ENCODE peak calls at places on chromosome 11, in five cellular contexts. F is stimulated activated CD8-positive, alpha-beta memory T cell treated with anti-CD3 and anti-CD28 coated beads, Interleukin-7, amount 100 ng/mL, for 48 hours; X is astrocyte of the spinal cord; C is EH; W is DMS 273 treated with DMSO at 0.1 percent for 48 hours. M is an unnamed sample.

GRCh38 chr11:76184551-76184993 is 21.7 kb downstream of the WNT11 start:
- DNase-seq in F (no peak), C (peak), X (no peak), W (no peak), M (no peak)

GRCh38 chr11:60870733-60871377 is 3.5 kb downstream of the ZP1 start:
- DNase-seq in W (no peak), F (no peak), C (no peak), X (no peak), M (no peak)

GRCh38 chr11:126496576-126497403 is 141.3 kb downstream of the ST3GAL4 start:
- DNase-seq in X (no peak), C (no peak), F (no peak), W (no peak), M (no peak)

GRCh38 chr11:2538951-2539735 is 94.3 kb downstream of the KCNQ1 start:
- DNase-seq in W (no peak), X (no peak), F (no peak), C (no peak), M (no peak)

GRCh38 chr11:61378713-61379313 is 13.6 kb upstream of the TMEM216 start:
- DNase-seq in C (peak), W (no peak), F (no peak), X (peak), M (no peak)

GRCh38 chr11:1672613-1673400 is 24.2 kb upstream of the KRTAP5-6 start:
- DNase-seq in C (no peak), X (no peak), F (no peak), W (no peak), M (no peak)

GRCh38 chr11:130471731-130472433 is 23.4 kb downstream of the ADAMTS15 start:
- DNase-seq in X (no peak), W (no peak), C (no peak), F (no peak), M (no peak)

GRCh38 chr11:115286614-115287013 is 217.6 kb downstream of the CADM1 start:
- DNase-seq in X (no peak), C (no peak), W (no peak), F (no peak), M (no peak)

GRCh38 chr11:1218256-1218787 is 4.5 kb upstream of the MUC5B start:
- DNase-seq in W (no peak), C (no peak), X (no peak), F (no peak), M (no peak)

GRCh38 chr11:12019867-12020416 is 11.5 kb upstream of the DKK3 start:
- DNase-seq in C (no peak), W (no peak), F (no peak), X (no peak), M (no peak)

GRCh38 chr11:84922212-84922805 is 704.8 kb downstream of the DLG2 start:
- DNase-seq in C (no peak), F (no peak), W (no peak), X (no peak), M (no peak)

GRCh38 chr11:112302226-112302868 is 41.7 kb upstream of the PLET1 start:
- DNase-seq in W (no peak), C (peak), F (no peak), X (peak), M (no peak)

GRCh38 chr11:128513915-128514681 is 73.3 kb downstream of the ETS1 start:
- DNase-seq in X (no peak), W (no peak), F (no peak), C (peak), M (no peak)

GRCh38 chr11:8080674-8081590 is at the start of gene TUB:
- DNase-seq in W (no peak), F (no peak), C (peak), X (no peak), M (peak)

GRCh38 chr11:71179877-71180276 is 72.5 kb downstream of the SHANK2 start:
- DNase-seq in F (no peak), W (no peak), C (no peak), X (no peak), M (no peak)

GRCh38 chr11:79076526-79077115 is 364.2 kb downstream of the TENM4 start:
- DNase-seq in W (no peak), C (peak), F (no peak), X (no peak), M (no peak)

GRCh38 chr11:4890279-4890678 is 8.6 kb downstream of the OR51T1 start:
- DNase-seq in C (no peak), W (no peak), F (no peak), X (no peak), M (no peak)

M was measured in NCI-H446.